ENCODE peak calls at places on chromosome 9, in nine cellular contexts. U, Q, K, X, R, G, N, W and O are unnamed samples.

GRCh38 chr9:111298831-111299603 is 31.0 kb downstream of the OR2K2 start:
- DNase-seq in K (no peak), R (no peak), W (no peak), N (peak), U (no peak), X (no peak), G (peak), Q (no peak), O (no peak)

GRCh38 chr9:76216161-76216649 is 178.0 kb downstream of the RFK start:
- DNase-seq in X (no peak), U (no peak), Q (no peak), K (no peak), W (no peak), G (peak), N (no peak), R (no peak), O (no peak)

GRCh38 chr9:4740623-4741364 is at the start of gene AK3:
- DNase-seq in G (peak), U (peak), X (peak), N (peak), Q (peak), K (peak), W (peak), R (peak), O (peak)

GRCh38 chr9:89678394-89679005 is 73.7 kb downstream of the GADD45G start:
- DNase-seq in G (no peak), U (no peak), N (no peak), R (no peak), X (no peak), Q (no peak), W (no peak), K (no peak), O (no peak)

GRCh38 chr9:90939367-90939766 is 137.7 kb downstream of the SYK start:
- DNase-seq in U (no peak), X (no peak), R (no peak), Q (no peak), W (no peak), G (no peak), N (no peak), K (no peak), O (no peak)

GRCh38 chr9:8579661-8580060 is 780.1 kb upstream of the DMAC1 start:
- DNase-seq in G (peak), Q (no peak), W (no peak), K (no peak), R (no peak), X (no peak), U (no peak), N (no peak), O (no peak)

GRCh38 chr9:125844611-125845010 is 97.4 kb downstream of the PBX3 start:
- DNase-seq in N (no peak), U (no peak), W (no peak), K (no peak), R (no peak), X (no peak), Q (no peak), G (no peak), O (no peak)

GRCh38 chr9:37210737-37211523 is 90.6 kb downstream of the ZCCHC7 start:
- DNase-seq in Q (no peak), W (no peak), U (no peak), K (no peak), G (peak), R (no peak), N (peak), X (no peak), O (no peak)

GRCh38 chr9:94923333-94924089 is 197.0 kb downstream of the AOPEP start:
- DNase-seq in K (no peak), N (no peak), G (no peak), R (no peak), U (no peak), Q (no peak), X (no peak), W (no peak), O (no peak)

GRCh38 chr9:136255896-136256890 is 10.6 kb upstream of the QSOX2 start:
- DNase-seq in N (no peak), K (no peak), R (no peak), W (no peak), U (no peak), Q (no peak), X (no peak), G (no peak), O (no peak)

GRCh38 chr9:88577736-88578485 is 42.9 kb downstream of the NXNL2 start:
- DNase-seq in U (no peak), X (peak), K (no peak), R (no peak), N (no peak), G (no peak), W (no peak), Q (no peak), O (no peak)

GRCh38 chr9:100511205-100511604 is 38.3 kb downstream of the TMEFF1 start:
- DNase-seq in U (no peak), W (no peak), N (no peak), R (no peak), X (no peak), Q (no peak), G (no peak), K (no peak), O (no peak)

GRCh38 chr9:100499866-100500265 is 26.9 kb downstream of the TMEFF1 start:
- DNase-seq in N (no peak), W (no peak), Q (no peak), K (no peak), X (no peak), U (no peak), R (no peak), G (no peak), O (no peak)

DNA sequence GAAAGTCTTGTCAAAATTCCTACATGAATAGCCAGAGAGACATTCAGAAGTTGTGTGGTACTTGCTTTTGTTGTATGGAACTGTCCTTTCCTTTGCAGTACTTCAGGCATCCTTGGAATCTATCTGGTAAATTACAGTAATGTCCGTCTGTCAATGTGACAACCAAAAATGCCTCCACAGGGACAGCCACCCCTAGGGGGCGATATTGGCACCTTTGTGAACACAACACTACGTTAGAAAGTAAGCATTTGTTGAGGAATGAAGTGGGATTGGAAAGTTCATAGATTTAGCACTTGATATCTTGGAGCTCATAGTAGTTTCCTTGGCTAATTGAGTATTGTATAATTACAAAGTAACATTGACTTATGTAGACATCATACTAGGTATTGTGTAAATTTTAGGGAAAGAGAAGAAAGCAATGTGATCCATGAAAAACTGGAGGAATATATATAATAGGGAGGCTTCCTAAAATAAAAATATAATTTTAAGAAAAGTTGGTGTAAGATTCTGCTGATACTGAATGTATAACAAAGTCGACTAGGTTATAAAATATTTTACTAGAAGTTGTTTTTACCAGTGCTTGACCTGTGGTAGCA is 32.7 kb downstream of the TMEFF1 start:
- DNase-seq in W (peak), R (peak), X (no peak), K (peak), U (peak), G (peak), N (peak), Q (peak), O (peak)
- TF ChIP-seq CTCF in W (no peak), R (peak), X (peak), K (no peak), U (no peak), G (peak), N (peak), Q (peak), O (peak)

DNA sequence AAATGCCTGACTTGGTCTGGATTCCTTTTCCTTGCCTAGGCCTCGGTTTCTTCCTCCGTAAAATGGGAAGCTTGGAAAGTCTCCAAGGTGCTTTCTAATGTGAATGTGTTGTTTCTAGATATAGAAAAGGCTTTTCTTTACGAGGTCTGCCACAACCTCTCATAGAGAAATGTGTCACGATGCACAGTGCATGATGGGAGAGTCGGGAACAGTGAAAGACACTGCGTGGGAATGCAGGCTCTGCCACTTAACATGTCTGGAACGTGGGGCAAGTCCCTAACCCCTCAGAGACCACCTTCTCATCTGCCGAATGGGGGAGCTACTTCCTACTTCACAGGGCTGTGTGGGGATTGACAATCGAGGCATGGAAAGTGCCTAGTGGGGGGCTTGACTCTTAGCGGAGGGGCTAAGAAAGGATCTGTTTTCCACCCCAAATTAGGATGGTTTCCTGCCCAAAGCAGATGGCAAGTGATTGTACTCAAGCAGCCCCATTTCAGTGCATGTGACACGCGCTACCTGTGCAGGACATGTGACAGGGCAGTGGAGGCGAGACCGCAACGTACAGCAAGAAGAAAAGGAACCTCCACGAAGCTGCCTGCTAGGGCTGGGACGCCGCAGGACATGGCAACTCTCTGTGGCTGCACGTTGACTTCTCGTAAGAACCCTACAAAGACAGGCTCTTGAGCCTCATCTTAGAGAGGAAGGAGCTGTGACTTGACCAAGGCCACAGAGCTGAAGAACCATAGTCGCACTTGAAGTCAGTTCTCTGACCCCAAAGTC is 115.2 kb downstream of the CRB2 start:
- DNase-seq in Q (no peak), X (no peak), N (no peak), K (no peak), U (peak), G (no peak), W (peak), R (no peak), O (no peak)
- TF ChIP-seq CTCF in Q (no peak), X (no peak), N (no peak), K (no peak), U (no peak), G (no peak), W (no peak), R (no peak), O (no peak)

GRCh38 chr9:17219261-17219660 is 84.4 kb downstream of the CNTLN start:
- DNase-seq in N (no peak), K (no peak), G (peak), X (no peak), U (no peak), W (no peak), R (no peak), Q (no peak), O (no peak)
- TF ChIP-seq CTCF in N (no peak), K (no peak), G (peak), X (no peak), U (no peak), W (no peak), R (no peak), Q (no peak), O (peak)

DNA sequence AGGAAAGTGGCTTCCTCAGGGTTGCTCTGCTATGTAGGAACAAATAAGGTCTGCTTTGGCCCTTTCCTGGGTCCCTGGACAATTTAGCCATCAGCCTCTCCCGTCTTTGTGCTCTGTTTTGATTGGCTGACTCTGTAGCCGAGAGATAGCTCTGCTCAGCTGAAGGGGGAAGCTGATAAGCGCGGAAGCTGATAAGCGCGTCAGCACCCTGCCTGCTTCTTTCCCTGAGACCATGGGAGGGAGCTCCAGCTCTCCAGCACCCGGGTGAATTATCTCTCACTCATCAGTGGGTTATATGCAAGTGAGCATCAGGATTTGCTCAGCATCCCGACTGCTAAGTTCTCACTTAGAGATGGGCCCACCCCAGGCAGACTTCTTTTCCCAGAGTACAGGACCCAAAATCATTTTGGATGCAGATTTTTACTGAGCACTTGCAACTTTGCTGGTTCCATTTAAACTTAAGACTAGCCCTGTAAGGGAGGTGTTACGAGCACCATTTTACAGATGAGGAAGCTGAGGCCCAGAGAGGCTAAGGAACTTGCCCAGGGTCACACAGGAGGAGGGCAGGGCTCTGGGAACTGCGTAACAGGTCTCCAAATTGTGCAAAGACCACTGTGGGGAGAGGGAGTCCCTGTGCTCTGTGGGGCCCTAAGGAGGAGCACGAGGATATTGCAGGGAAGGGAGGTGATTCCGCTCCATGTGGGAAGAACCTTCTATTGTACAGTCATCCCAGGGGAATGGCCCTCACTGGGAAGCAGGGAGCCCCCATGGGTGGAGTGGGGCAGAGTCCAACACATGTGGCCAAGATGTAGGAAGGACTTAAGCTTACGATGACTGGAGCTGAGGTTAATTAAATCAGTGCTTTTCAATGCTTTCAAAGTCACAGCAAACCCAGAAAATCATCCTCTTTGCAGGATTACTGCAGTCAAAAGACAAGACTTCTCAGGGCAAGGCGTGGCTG is 83.7 kb upstream of the ORM1 start:
- DNase-seq in K (no peak), W (no peak), Q (peak), N (no peak), R (no peak), U (no peak), X (no peak), G (peak), O (peak)
- TF ChIP-seq CTCF in K (no peak), W (no peak), Q (peak), N (no peak), R (no peak), U (no peak), X (no peak), G (peak), O (peak)

DNA sequence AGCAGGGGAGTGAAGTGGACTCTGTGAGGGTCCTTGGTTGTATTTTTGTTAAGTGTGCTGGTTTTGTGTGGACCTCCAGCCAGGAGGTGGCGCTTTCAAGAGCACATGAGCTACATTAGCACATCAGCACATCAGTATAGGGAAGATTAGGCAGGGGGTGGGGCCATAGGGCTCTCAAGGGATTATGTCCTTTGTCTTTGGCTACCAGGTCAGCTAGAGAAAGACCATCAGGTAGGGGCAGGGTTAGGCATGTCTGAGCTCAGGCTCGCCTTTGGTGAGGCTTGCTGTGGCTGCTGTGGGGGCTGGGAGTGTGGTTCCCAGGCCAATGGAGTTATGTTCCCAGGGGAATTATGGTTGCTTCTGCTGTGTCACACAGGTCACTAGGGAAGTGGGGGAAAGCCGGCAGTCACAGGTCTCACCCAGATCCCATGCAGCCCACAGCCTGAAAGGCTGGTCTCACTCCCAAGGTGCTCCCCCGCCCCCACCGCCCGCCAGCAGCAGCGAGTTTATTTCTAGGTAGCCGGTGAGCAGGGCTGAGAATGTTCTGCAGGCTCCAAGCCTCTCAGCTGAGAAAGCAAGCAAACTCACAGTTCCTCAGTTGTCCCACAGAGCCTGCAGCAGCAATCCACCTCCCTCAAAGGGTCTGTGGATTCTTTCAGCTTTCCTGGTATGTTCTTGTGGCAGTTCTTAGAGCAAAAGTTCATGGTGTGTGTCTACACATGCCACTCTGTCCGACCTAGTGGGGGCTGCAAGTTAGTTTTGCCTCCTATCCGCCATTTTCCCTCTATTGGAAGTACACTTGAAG is 13.7 kb downstream of the OR1J1 start:
- DNase-seq in Q (peak), U (no peak), W (no peak), X (no peak), K (no peak), G (no peak), R (no peak), N (peak), O (no peak)
- TF ChIP-seq CTCF in Q (peak), U (no peak), W (no peak), X (no peak), K (no peak), G (peak), R (no peak), N (peak), O (no peak)

GRCh38 chr9:133275105-133276000 is at the start of gene ABO:
- DNase-seq in Q (no peak), N (no peak), K (no peak), G (no peak), R (peak), W (no peak), U (peak), X (no peak), O (no peak)
- TF ChIP-seq CTCF in Q (no peak), N (no peak), K (no peak), G (no peak), R (peak), W (no peak), U (no peak), X (no peak), O (no peak)

GRCh38 chr9:130112244-130113151 is 58.8 kb downstream of the GPR107 start:
- DNase-seq in K (no peak), N (no peak), X (no peak), U (no peak), Q (no peak), G (no peak), R (no peak), W (peak), O (no peak)

GRCh38 chr9:130107955-130108354 is 54.2 kb downstream of the GPR107 start:
- DNase-seq in K (no peak), U (no peak), G (no peak), R (no peak), N (no peak), Q (no peak), X (no peak), W (no peak), O (no peak)

GRCh38 chr9:130110596-130111021 is 56.9 kb downstream of the GPR107 start:
- DNase-seq in U (no peak), N (no peak), X (no peak), G (peak), W (peak), Q (no peak), R (no peak), K (no peak), O (no peak)

GRCh38 chr9:130111805-130112204 is 58.1 kb downstream of the GPR107 start:
- DNase-seq in R (no peak), G (no peak), Q (no peak), W (peak), X (no peak), U (no peak), K (no peak), N (no peak), O (no peak)

GRCh38 chr9:130110166-130110565 is 56.5 kb downstream of the GPR107 start:
- DNase-seq in Q (peak), R (no peak), K (no peak), X (no peak), W (no peak), U (no peak), N (no peak), G (no peak), O (no peak)
- TF ChIP-seq CTCF in Q (peak), R (no peak), K (no peak), X (no peak), W (no peak), U (no peak), N (no peak), G (no peak), O (peak)

GRCh38 chr9:6943293-6943692 is 185.5 kb downstream of the KDM4C start:
- DNase-seq in G (no peak), K (no peak), Q (no peak), X (no peak), W (no peak), R (no peak), U (no peak), N (no peak), O (no peak)
- TF ChIP-seq CTCF in G (no peak), K (no peak), Q (no peak), X (no peak), W (no peak), R (no peak), U (no peak), N (no peak), O (no peak)

GRCh38 chr9:18482371-18482770 is 8.4 kb downstream of the ADAMTSL1 start:
- DNase-seq in R (no peak), K (no peak), G (no peak), U (no peak), N (no peak), X (no peak), Q (no peak), W (no peak), O (no peak)
- TF ChIP-seq CTCF in R (no peak), K (no peak), G (no peak), U (no peak), N (no peak), X (no peak), Q (no peak), W (no peak), O (no peak)